ENCODE peak calls at places on chromosome 19, in ten cellular contexts. K is PC-9, H is tibial nerve, Q is neural progenitor cell, F is GM12878, S is heart left ventricle, R is AG04450, T is body of pancreas, N is PC-3, G is fibroblast of lung. O is an unnamed sample. For H3K9me3, the result is how much of the 10 kb centered on the place peaks cover.

GRCh38 chr19:55250262-55251036 is 8.4 kb downstream of the PPP6R1 start:
- DNase-seq in K (no peak), H (no peak), Q (no peak), F (no peak), S (no peak), R (no peak), T (no peak), N (no peak), G (no peak), O (no peak)

GRCh38 chr19:11541238-11541637 is 2.6 kb downstream of the CNN1 start:
- DNase-seq in K (no peak), H (no peak), Q (no peak), F (no peak), S (no peak), R (no peak), T (no peak), N (no peak), G (no peak), O (no peak)

GRCh38 chr19:29751932-29752331 is 36.9 kb upstream of the C19orf12 start:
- DNase-seq in K (no peak), H (no peak), Q (no peak), F (no peak), S (no peak), R (no peak), T (no peak), N (no peak), G (no peak), O (no peak)

GRCh38 chr19:55642153-55643002 is 1.1 kb upstream of the ZNF581 start:
- DNase-seq in K (peak), H (no peak), Q (peak), F (no peak), S (no peak), R (no peak), T (no peak), N (peak), G (peak), O (peak)

GRCh38 chr19:57830071-57830602 is at the start of gene ZNF587B:
- DNase-seq in K (peak), H (no peak), Q (peak), F (no peak), S (peak), R (peak), T (peak), N (peak), G (peak), O (peak)

GRCh38 chr19:48568345-48568886 is 16.4 kb downstream of the SULT2B1 start:
- DNase-seq in K (peak), H (peak), Q (peak), F (no peak), S (peak), R (peak), T (peak), N (peak), G (peak), O (peak)

GRCh38 chr19:1457031-1457739 is 7.3 kb downstream of the APC2 start:
- DNase-seq in K (no peak), H (no peak), Q (peak), F (no peak), S (no peak), R (no peak), T (no peak), N (no peak), G (no peak), O (peak)

GRCh38 chr19:48665786-48666185 is 7.0 kb downstream of the NTN5 start:
- DNase-seq in K (no peak), H (no peak), Q (no peak), F (no peak), S (no peak), R (no peak), T (no peak), N (no peak), G (no peak), O (no peak)

GRCh38 chr19:14369399-14370168 is 11.7 kb upstream of the ADGRE5 start:
- DNase-seq in K (no peak), H (no peak), Q (no peak), F (no peak), S (peak), R (no peak), T (no peak), N (no peak), G (peak), O (peak)

GRCh38 chr19:12703056-12703455 is 6.6 kb upstream of the FBXW9 start:
- DNase-seq in K (no peak), H (no peak), Q (peak), F (no peak), S (no peak), R (no peak), T (no peak), N (peak), G (peak), O (no peak)

GRCh38 chr19:8631425-8631819 is 989 bp downstream of the NFILZ start:
- DNase-seq in K (no peak), H (no peak), Q (peak), F (no peak), S (peak), R (no peak), T (peak), N (no peak), G (peak), O (peak)

GRCh38 chr19:38569368-38569983 is 48.3 kb downstream of the MAP4K1 start:
- DNase-seq in K (no peak), H (no peak), Q (no peak), F (no peak), S (no peak), R (no peak), T (no peak), N (no peak), G (no peak), O (no peak)

GRCh38 chr19:30119180-30119920 is 177.3 kb downstream of the URI1 start:
- DNase-seq in K (no peak), H (no peak), Q (no peak), F (no peak), S (no peak), R (no peak), T (no peak), N (no peak), G (no peak), O (no peak)

DNA sequence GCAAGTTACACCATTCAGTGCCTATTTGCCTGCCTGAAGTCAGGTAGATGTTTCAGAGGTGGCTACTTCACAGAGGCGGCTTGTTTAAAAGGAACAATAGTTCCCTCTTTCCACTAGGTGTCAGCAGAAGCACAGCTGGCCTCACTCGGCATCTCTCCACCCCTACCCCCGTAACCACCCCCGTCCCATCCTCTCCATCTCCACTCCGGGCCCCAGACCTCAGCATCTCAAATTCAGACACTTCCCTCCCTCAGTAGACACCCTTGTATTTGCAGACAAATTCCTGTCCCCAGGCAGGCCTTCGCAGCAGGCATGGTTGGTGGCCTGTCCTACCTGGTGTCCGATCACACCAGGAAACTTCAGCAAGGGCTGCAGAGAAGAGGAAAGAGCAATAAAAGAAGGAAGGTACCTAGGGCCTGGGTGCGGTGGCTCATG is 9.1 kb upstream of the DPP9 start:
- DNase-seq in K (no peak), H (no peak), Q (peak), F (no peak), S (no peak), R (peak), T (peak), N (peak), G (peak), O (peak)
- H3K4me3 ChIP-seq in K (no peak), H (no peak), Q (peak), F (no peak), S (no peak), R (no peak), T (no peak), N (peak), G (no peak), O (no peak)

DNA sequence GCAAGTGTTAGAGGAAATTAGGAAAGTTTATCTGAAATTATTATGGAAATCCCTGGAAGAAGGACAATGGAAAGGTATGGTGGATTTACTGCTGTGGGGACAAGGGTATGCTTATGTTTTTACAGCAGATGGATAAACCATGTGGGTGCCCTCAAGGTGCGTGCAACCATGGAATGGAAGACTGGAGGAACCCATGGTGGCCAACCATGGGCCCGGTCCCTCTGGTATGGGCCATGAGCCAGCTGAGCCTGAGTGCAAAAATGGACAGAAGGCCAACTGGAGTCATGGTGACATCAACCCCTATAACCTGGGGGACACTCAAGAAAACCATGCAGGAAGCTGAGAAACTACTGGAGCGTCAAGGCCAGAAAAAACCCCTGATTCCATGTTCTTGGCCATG is 46.1 kb upstream of the ZNF726 start:
- DNase-seq in K (no peak), H (no peak), Q (no peak), F (no peak), S (no peak), R (no peak), T (no peak), N (no peak), G (no peak), O (no peak)
- H3K9me3 ChIP-seq in K (under half), H (under half), Q (under half), F (under half), S (under half), R (under half), T (under half), N (under half), G (under half), O (under half)

DNA sequence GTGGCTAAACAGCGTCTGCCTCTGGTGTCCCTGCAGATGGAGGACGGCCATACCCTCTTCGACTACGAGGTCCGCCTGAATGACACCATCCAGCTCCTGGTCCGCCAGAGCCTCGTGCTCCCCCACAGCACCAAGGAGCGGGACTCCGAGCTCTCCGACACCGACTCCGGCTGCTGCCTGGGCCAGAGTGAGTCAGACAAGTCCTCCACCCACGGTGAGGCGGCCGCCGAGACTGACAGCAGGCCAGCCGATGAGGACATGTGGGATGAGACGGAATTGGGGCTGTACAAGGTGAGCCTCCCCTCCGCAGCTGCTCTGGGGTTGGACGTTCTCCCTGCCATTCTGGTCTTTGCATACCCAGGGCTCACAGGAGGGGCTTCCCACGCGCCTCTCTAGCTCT is 19.9 kb downstream of the UHRF1 start:
- DNase-seq in K (no peak), H (no peak), Q (no peak), F (no peak), S (peak), R (no peak), T (no peak), N (no peak), G (peak), O (no peak)
- H3K4me3 ChIP-seq in K (no peak), H (no peak), Q (no peak), F (no peak), S (no peak), R (no peak), T (no peak), N (no peak), G (no peak), O (no peak)

DNA sequence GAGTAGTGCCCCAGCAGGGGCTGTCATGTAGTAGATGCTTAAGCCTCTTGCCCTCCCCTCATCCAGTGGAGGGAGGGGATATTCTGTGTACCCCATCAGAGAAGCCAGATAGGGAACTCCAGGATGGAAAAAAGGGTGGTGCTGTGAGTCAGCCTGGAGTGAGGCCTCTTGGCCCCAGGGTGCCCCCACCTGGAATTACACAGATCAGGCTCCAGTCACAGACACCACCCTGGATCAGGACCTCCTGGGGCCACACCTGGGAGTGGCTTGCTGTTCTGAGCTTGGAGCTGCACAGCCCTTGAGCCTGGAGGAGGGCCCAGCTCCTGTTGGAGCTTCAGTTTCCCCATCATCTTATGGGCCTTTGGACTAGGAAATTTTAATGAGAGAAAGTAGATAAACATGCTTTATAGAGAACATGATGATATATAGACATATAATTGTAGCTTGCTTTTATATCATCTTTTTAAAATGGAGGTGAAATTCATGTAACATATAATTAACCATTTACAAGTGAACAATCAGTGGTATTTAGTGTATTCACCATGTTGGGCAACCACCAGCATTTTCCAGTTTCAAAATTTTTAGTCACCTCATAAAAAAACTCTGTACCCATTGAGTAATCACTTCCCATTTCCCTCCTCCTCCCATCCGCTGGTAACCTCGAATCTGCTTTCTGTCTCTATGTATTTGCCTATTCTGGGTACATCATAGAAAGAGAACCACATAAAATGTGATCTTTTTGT is 24.6 kb downstream of the CYP4F22 start:
- DNase-seq in K (peak), H (no peak), Q (no peak), F (peak), S (no peak), R (no peak), T (peak), N (peak), G (no peak), O (no peak)
- H3K9me3 ChIP-seq in K (under half), H (under half), Q (under half), F (under half), S (under half), R (under half), T (under half), N (under half), G (under half), O (under half)

GRCh38 chr19:50419580-50420035 is 870 bp downstream of the SPIB start:
- DNase-seq in K (no peak), H (no peak), Q (no peak), F (no peak), S (no peak), R (no peak), T (no peak), N (no peak), G (no peak), O (no peak)
- H3K4me3 ChIP-seq in K (no peak), H (peak), Q (no peak), F (peak), S (no peak), R (no peak), T (no peak), N (no peak), G (no peak), O (no peak)

GRCh38 chr19:6286676-6287075 is 6.9 kb upstream of the MLLT1 start:
- DNase-seq in K (no peak), H (no peak), Q (no peak), F (no peak), S (no peak), R (no peak), T (no peak), N (no peak), G (no peak), O (no peak)
- H3K9me3 ChIP-seq in K (under half), H (half or more), Q (under half), F (under half), S (half or more), R (half or more), T (under half), N (under half), G (under half), O (half or more)

GRCh38 chr19:35029737-35030256 is 473 bp upstream of the SCN1B start:
- DNase-seq in K (no peak), H (no peak), Q (no peak), F (no peak), S (no peak), R (no peak), T (no peak), N (no peak), G (no peak), O (no peak)
- H3K4me3 ChIP-seq in K (peak), H (peak), Q (peak), F (no peak), S (peak), R (peak), T (no peak), N (peak), G (peak), O (peak)

DNA sequence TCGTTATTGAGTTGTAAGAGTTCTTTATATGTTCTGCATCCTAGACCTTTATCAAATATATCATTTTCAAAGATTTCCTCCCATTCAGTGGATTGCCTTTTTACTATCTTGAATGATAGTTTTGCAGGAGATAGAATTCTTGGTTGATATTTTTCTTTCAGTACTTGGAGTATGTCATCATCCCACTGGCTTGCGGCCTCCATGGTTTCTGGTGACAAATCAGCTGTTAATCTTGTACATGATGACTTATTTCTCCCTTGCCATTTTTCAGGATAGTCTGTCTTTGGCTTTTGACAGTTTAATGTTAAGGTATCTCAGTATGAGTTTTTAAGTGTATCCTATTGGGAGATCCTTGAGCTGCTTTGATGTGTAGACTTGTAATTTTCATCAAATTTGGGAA is 8.5 kb downstream of the ZNF557 start:
- DNase-seq in K (no peak), H (no peak), Q (no peak), F (no peak), S (no peak), R (no peak), T (no peak), N (no peak), G (no peak), O (no peak)
- H3K9me3 ChIP-seq in K (under half), H (half or more), Q (under half), F (half or more), S (half or more), R (half or more), T (under half), N (under half), G (under half), O (half or more)

GRCh38 chr19:18637644-18638630 is 1.1 kb downstream of the KLHL26 start:
- DNase-seq in K (peak), H (no peak), Q (no peak), F (no peak), S (no peak), R (no peak), T (peak), N (peak), G (no peak), O (no peak)
- H3K4me3 ChIP-seq in K (peak), H (peak), Q (peak), F (peak), S (peak), R (peak), T (no peak), N (peak), G (peak), O (peak)